ENCODE peak calls at places on chromosome 1, in four cellular contexts. One of them, this sample, is unnamed.

GRCh38 chr1:169809370-169810095 is 14.8 kb upstream of the METTL18 start:
- DNase-seq in left colon: peak
- DNase-seq in cardiac fibroblast: peak
- DNase-seq in activated T-cell treated with anti-CD3 and anti-CD28 coated beads for 24 hours: no peak
- DNase-seq in this sample: peak

GRCh38 chr1:43691871-43692815 is 15.2 kb upstream of the ST3GAL3 start:
- DNase-seq in left colon: no peak
- DNase-seq in cardiac fibroblast: no peak
- DNase-seq in activated T-cell treated with anti-CD3 and anti-CD28 coated beads for 24 hours: no peak
- DNase-seq in this sample: no peak

GRCh38 chr1:40344597-40344996 is 27.5 kb upstream of the COL9A2 start:
- DNase-seq in left colon: peak
- DNase-seq in cardiac fibroblast: peak
- DNase-seq in activated T-cell treated with anti-CD3 and anti-CD28 coated beads for 24 hours: no peak
- DNase-seq in this sample: peak

GRCh38 chr1:110151175-110151715 is 951 bp downstream of the SLC6A17 start:
- DNase-seq in left colon: no peak
- DNase-seq in cardiac fibroblast: no peak
- DNase-seq in activated T-cell treated with anti-CD3 and anti-CD28 coated beads for 24 hours: no peak
- DNase-seq in this sample: no peak

GRCh38 chr1:236363237-236363636 is 30.8 kb upstream of the EDARADD start:
- DNase-seq in left colon: no peak
- DNase-seq in cardiac fibroblast: no peak
- DNase-seq in activated T-cell treated with anti-CD3 and anti-CD28 coated beads for 24 hours: no peak
- DNase-seq in this sample: no peak

GRCh38 chr1:29960156-29960755 is 723.9 kb downstream of the PTPRU start:
- DNase-seq in left colon: no peak
- DNase-seq in cardiac fibroblast: no peak
- DNase-seq in activated T-cell treated with anti-CD3 and anti-CD28 coated beads for 24 hours: no peak
- DNase-seq in this sample: no peak

GRCh38 chr1:186708578-186709203 is 28.5 kb upstream of the PTGS2 start:
- DNase-seq in left colon: no peak
- DNase-seq in cardiac fibroblast: peak
- DNase-seq in activated T-cell treated with anti-CD3 and anti-CD28 coated beads for 24 hours: no peak
- DNase-seq in this sample: no peak

GRCh38 chr1:41673806-41674205 is 189.3 kb upstream of the EDN2 start:
- DNase-seq in left colon: no peak
- DNase-seq in cardiac fibroblast: no peak
- DNase-seq in activated T-cell treated with anti-CD3 and anti-CD28 coated beads for 24 hours: peak
- DNase-seq in this sample: no peak

GRCh38 chr1:88801575-88802208 is 89.7 kb downstream of the GTF2B start:
- DNase-seq in left colon: no peak
- DNase-seq in cardiac fibroblast: peak
- DNase-seq in activated T-cell treated with anti-CD3 and anti-CD28 coated beads for 24 hours: no peak
- DNase-seq in this sample: no peak

GRCh38 chr1:239997515-239998311 is 94.0 kb upstream of the FMN2 start:
- DNase-seq in left colon: peak
- DNase-seq in cardiac fibroblast: no peak
- DNase-seq in activated T-cell treated with anti-CD3 and anti-CD28 coated beads for 24 hours: no peak
- DNase-seq in this sample: no peak

GRCh38 chr1:16006010-16006409 is 2.0 kb downstream of the SRARP start:
- DNase-seq in left colon: no peak
- DNase-seq in cardiac fibroblast: no peak
- DNase-seq in activated T-cell treated with anti-CD3 and anti-CD28 coated beads for 24 hours: no peak
- DNase-seq in this sample: no peak

GRCh38 chr1:245229051-245229450 is 74.3 kb downstream of the KIF26B start:
- DNase-seq in left colon: no peak
- DNase-seq in cardiac fibroblast: no peak
- DNase-seq in activated T-cell treated with anti-CD3 and anti-CD28 coated beads for 24 hours: no peak
- DNase-seq in this sample: no peak

GRCh38 chr1:187390157-187390556 is 561.4 kb downstream of the PLA2G4A start:
- DNase-seq in left colon: no peak
- DNase-seq in cardiac fibroblast: no peak
- DNase-seq in activated T-cell treated with anti-CD3 and anti-CD28 coated beads for 24 hours: no peak
- DNase-seq in this sample: peak

GRCh38 chr1:158686430-158687009 is at the start of gene SPTA1:
- DNase-seq in left colon: no peak
- DNase-seq in cardiac fibroblast: peak
- DNase-seq in activated T-cell treated with anti-CD3 and anti-CD28 coated beads for 24 hours: no peak
- DNase-seq in this sample: no peak

GRCh38 chr1:221451741-221452140 is 290.1 kb downstream of the DUSP10 start:
- DNase-seq in left colon: no peak
- DNase-seq in cardiac fibroblast: no peak
- DNase-seq in activated T-cell treated with anti-CD3 and anti-CD28 coated beads for 24 hours: no peak
- DNase-seq in this sample: no peak